ENCODE peak calls at places on chromosomes 12 and 14, in ten cellular contexts. One of them, this sample, is unnamed.

GRCh38 chr14:68094158-68094557 is 274.6 kb downstream of the RAD51B start:
- DNase-seq in NCI-H510A treated with DMSO at 0.1 percent for 48 hours: no peak
- DNase-seq in GM20000: no peak
- DNase-seq in activated T-cell treated with anti-CD3 and anti-CD28 coated beads, Interleukin-2, amount 50 U/mL, for 4 hours: no peak
- DNase-seq in osteocyte: no peak
- DNase-seq in left cardiac atrium: no peak
- DNase-seq in progenitor cell of endocrine pancreas: no peak
- DNase-seq in activated CD4-positive, alpha-beta T cell treated with anti-CD3 and anti-CD28 coated beads for 36 hours: no peak
- DNase-seq in iris pigment epithelial cell: peak
- DNase-seq in NT2/D1: no peak
- DNase-seq in this sample: no peak

GRCh38 chr14:104196461-104197180 is 58.2 kb downstream of the KIF26A start:
- DNase-seq in GM20000: no peak
- DNase-seq in iris pigment epithelial cell: no peak
- DNase-seq in osteocyte: no peak
- DNase-seq in activated CD4-positive, alpha-beta T cell treated with anti-CD3 and anti-CD28 coated beads for 36 hours: no peak
- DNase-seq in activated T-cell treated with anti-CD3 and anti-CD28 coated beads, Interleukin-2, amount 50 U/mL, for 4 hours: no peak
- DNase-seq in progenitor cell of endocrine pancreas: no peak
- DNase-seq in NCI-H510A treated with DMSO at 0.1 percent for 48 hours: peak
- DNase-seq in NT2/D1: no peak
- DNase-seq in left cardiac atrium: no peak
- DNase-seq in this sample: no peak

GRCh38 chr14:39488600-39488999 is 56.4 kb upstream of the FBXO33 start:
- DNase-seq in osteocyte: no peak
- DNase-seq in NT2/D1: peak
- DNase-seq in GM20000: no peak
- DNase-seq in activated CD4-positive, alpha-beta T cell treated with anti-CD3 and anti-CD28 coated beads for 36 hours: no peak
- DNase-seq in left cardiac atrium: no peak
- DNase-seq in progenitor cell of endocrine pancreas: no peak
- DNase-seq in NCI-H510A treated with DMSO at 0.1 percent for 48 hours: no peak
- DNase-seq in iris pigment epithelial cell: no peak
- DNase-seq in activated T-cell treated with anti-CD3 and anti-CD28 coated beads, Interleukin-2, amount 50 U/mL, for 4 hours: no peak
- DNase-seq in this sample: no peak

GRCh38 chr14:101070540-101071492 is 167.3 kb upstream of the RTL1 start:
- DNase-seq in iris pigment epithelial cell: no peak
- DNase-seq in GM20000: no peak
- DNase-seq in NT2/D1: no peak
- DNase-seq in activated T-cell treated with anti-CD3 and anti-CD28 coated beads, Interleukin-2, amount 50 U/mL, for 4 hours: no peak
- DNase-seq in osteocyte: peak
- DNase-seq in NCI-H510A treated with DMSO at 0.1 percent for 48 hours: no peak
- DNase-seq in progenitor cell of endocrine pancreas: peak
- DNase-seq in activated CD4-positive, alpha-beta T cell treated with anti-CD3 and anti-CD28 coated beads for 36 hours: no peak
- DNase-seq in left cardiac atrium: no peak
- DNase-seq in this sample: no peak

GRCh38 chr14:94119071-94119470 is 8.5 kb downstream of the IFI27 start:
- DNase-seq in activated T-cell treated with anti-CD3 and anti-CD28 coated beads, Interleukin-2, amount 50 U/mL, for 4 hours: no peak
- DNase-seq in NCI-H510A treated with DMSO at 0.1 percent for 48 hours: no peak
- DNase-seq in progenitor cell of endocrine pancreas: no peak
- DNase-seq in NT2/D1: no peak
- DNase-seq in osteocyte: no peak
- DNase-seq in activated CD4-positive, alpha-beta T cell treated with anti-CD3 and anti-CD28 coated beads for 36 hours: no peak
- DNase-seq in GM20000: no peak
- DNase-seq in left cardiac atrium: no peak
- DNase-seq in iris pigment epithelial cell: no peak
- DNase-seq in this sample: no peak

GRCh38 chr12:22285871-22286270 is 48.6 kb downstream of the ST8SIA1 start:
- DNase-seq in progenitor cell of endocrine pancreas: no peak
- DNase-seq in osteocyte: no peak
- DNase-seq in GM20000: no peak
- DNase-seq in NT2/D1: no peak
- DNase-seq in activated T-cell treated with anti-CD3 and anti-CD28 coated beads, Interleukin-2, amount 50 U/mL, for 4 hours: no peak
- DNase-seq in left cardiac atrium: no peak
- DNase-seq in iris pigment epithelial cell: no peak
- DNase-seq in activated CD4-positive, alpha-beta T cell treated with anti-CD3 and anti-CD28 coated beads for 36 hours: no peak
- DNase-seq in NCI-H510A treated with DMSO at 0.1 percent for 48 hours: no peak
- DNase-seq in this sample: no peak

GRCh38 chr12:80412343-80412953 is 31.6 kb upstream of the PTPRQ start:
- DNase-seq in activated T-cell treated with anti-CD3 and anti-CD28 coated beads, Interleukin-2, amount 50 U/mL, for 4 hours: no peak
- DNase-seq in osteocyte: no peak
- DNase-seq in activated CD4-positive, alpha-beta T cell treated with anti-CD3 and anti-CD28 coated beads for 36 hours: no peak
- DNase-seq in iris pigment epithelial cell: peak
- DNase-seq in progenitor cell of endocrine pancreas: no peak
- DNase-seq in NT2/D1: peak
- DNase-seq in left cardiac atrium: no peak
- DNase-seq in NCI-H510A treated with DMSO at 0.1 percent for 48 hours: peak
- DNase-seq in GM20000: peak
- DNase-seq in this sample: peak

GRCh38 chr14:73742520-73743238 is 28.5 kb upstream of the PNMA1 start:
- DNase-seq in left cardiac atrium: no peak
- DNase-seq in NCI-H510A treated with DMSO at 0.1 percent for 48 hours: no peak
- DNase-seq in osteocyte: no peak
- DNase-seq in GM20000: no peak
- DNase-seq in activated CD4-positive, alpha-beta T cell treated with anti-CD3 and anti-CD28 coated beads for 36 hours: peak
- DNase-seq in NT2/D1: no peak
- DNase-seq in iris pigment epithelial cell: no peak
- DNase-seq in progenitor cell of endocrine pancreas: no peak
- DNase-seq in activated T-cell treated with anti-CD3 and anti-CD28 coated beads, Interleukin-2, amount 50 U/mL, for 4 hours: no peak
- DNase-seq in this sample: no peak

GRCh38 chr12:116425256-116426193 is 133.7 kb upstream of the MAP1LC3B2 start:
- DNase-seq in iris pigment epithelial cell: no peak
- DNase-seq in osteocyte: no peak
- DNase-seq in left cardiac atrium: no peak
- DNase-seq in GM20000: no peak
- DNase-seq in NT2/D1: no peak
- DNase-seq in progenitor cell of endocrine pancreas: no peak
- DNase-seq in activated T-cell treated with anti-CD3 and anti-CD28 coated beads, Interleukin-2, amount 50 U/mL, for 4 hours: no peak
- DNase-seq in activated CD4-positive, alpha-beta T cell treated with anti-CD3 and anti-CD28 coated beads for 36 hours: no peak
- DNase-seq in NCI-H510A treated with DMSO at 0.1 percent for 48 hours: no peak
- DNase-seq in this sample: no peak

GRCh38 chr12:42421844-42422779 is 96.1 kb downstream of the PPHLN1 start:
- DNase-seq in osteocyte: no peak
- DNase-seq in left cardiac atrium: no peak
- DNase-seq in NCI-H510A treated with DMSO at 0.1 percent for 48 hours: no peak
- DNase-seq in GM20000: peak
- DNase-seq in activated T-cell treated with anti-CD3 and anti-CD28 coated beads, Interleukin-2, amount 50 U/mL, for 4 hours: no peak
- DNase-seq in progenitor cell of endocrine pancreas: no peak
- DNase-seq in NT2/D1: no peak
- DNase-seq in iris pigment epithelial cell: peak
- DNase-seq in activated CD4-positive, alpha-beta T cell treated with anti-CD3 and anti-CD28 coated beads for 36 hours: no peak
- DNase-seq in this sample: no peak

GRCh38 chr12:80195143-80195726 is 95.9 kb downstream of the OTOGL start:
- DNase-seq in GM20000: peak
- DNase-seq in left cardiac atrium: peak
- DNase-seq in NT2/D1: peak
- DNase-seq in iris pigment epithelial cell: peak
- DNase-seq in progenitor cell of endocrine pancreas: peak
- DNase-seq in activated T-cell treated with anti-CD3 and anti-CD28 coated beads, Interleukin-2, amount 50 U/mL, for 4 hours: no peak
- DNase-seq in NCI-H510A treated with DMSO at 0.1 percent for 48 hours: peak
- DNase-seq in activated CD4-positive, alpha-beta T cell treated with anti-CD3 and anti-CD28 coated beads for 36 hours: no peak
- DNase-seq in osteocyte: no peak
- DNase-seq in this sample: no peak

This sample was measured in cerebellar nuclear complex.